ENCODE peak calls at places on chromosomes 1 and 21, in four cellular contexts. X is progenitor cell of endocrine pancreas, W is fibroblast of mammary gland, S is astrocyte. A is an unnamed sample.

GRCh38 chr1:36665478-36666080 is 182.9 kb upstream of the CSF3R start:
- DNase-seq in X (no peak), W (no peak), S (no peak), A (no peak)

GRCh38 chr1:14894811-14895524 is 258.6 kb upstream of the TMEM51 start:
- DNase-seq in X (no peak), W (no peak), S (no peak), A (no peak)

GRCh38 chr1:170196490-170196889 is 50.7 kb downstream of the NTMT2 start:
- DNase-seq in X (no peak), W (no peak), S (no peak), A (no peak)

GRCh38 chr1:152047607-152047953 is 10.8 kb upstream of the S100A11 start:
- DNase-seq in X (no peak), W (peak; percentile 91), S (peak; percentile 87), A (no peak)

GRCh38 chr1:203600782-203601513 is 25.7 kb upstream of the ATP2B4 start:
- DNase-seq in X (no peak), W (no peak), S (no peak), A (no peak)

GRCh38 chr1:77825356-77825709 is 45.9 kb downstream of the MIGA1 start:
- DNase-seq in X (no peak), W (peak; percentile 91), S (peak; percentile 75), A (no peak)

GRCh38 chr21:38273745-38274544 is 17.2 kb downstream of the KCNJ15 start:
- DNase-seq in X (no peak), W (no peak), S (no peak), A (no peak)

GRCh38 chr1:27634982-27635362 is at the start of gene FGR:
- DNase-seq in X (no peak), W (no peak), S (no peak), A (no peak)

GRCh38 chr1:74689800-74690696 is 16.5 kb upstream of the ERICH3 start:
- DNase-seq in X (peak; percentile 28), W (peak; percentile 67), S (no peak), A (peak; percentile 61)

GRCh38 chr1:240091614-240092300 is at the start of gene FMN2:
- DNase-seq in X (peak; percentile 16), W (no peak), S (peak; percentile 39), A (peak; percentile 61)

GRCh38 chr1:93029317-93029716 is 49.8 kb upstream of the MTF2 start:
- DNase-seq in X (no peak), W (no peak), S (no peak), A (no peak)

GRCh38 chr1:155255243-155256100 is at the start of gene ENTREP3:
- DNase-seq in X (peak; percentile 84), W (peak; percentile 70), S (peak; percentile 66), A (peak; percentile 86)

GRCh38 chr1:243730499-243731150 is 119.4 kb downstream of the AKT3 start:
- DNase-seq in X (no peak), W (no peak), S (no peak), A (no peak)

GRCh38 chr1:14115976-14116375 is 416.0 kb downstream of the PRDM2 start:
- DNase-seq in X (no peak), W (no peak), S (no peak), A (no peak)

GRCh38 chr1:24198766-24199165 is 11.7 kb upstream of the IFNLR1 start:
- DNase-seq in X (no peak), W (no peak), S (no peak), A (no peak)

GRCh38 chr1:220462756-220463155 is 65.2 kb upstream of the MARK1 start:
- DNase-seq in X (no peak), W (no peak), S (no peak), A (peak; percentile 42)
- TF ChIP-seq CTCF in X (peak; percentile 29), W (no peak), S (no peak), A (peak; percentile 42)

DNA sequence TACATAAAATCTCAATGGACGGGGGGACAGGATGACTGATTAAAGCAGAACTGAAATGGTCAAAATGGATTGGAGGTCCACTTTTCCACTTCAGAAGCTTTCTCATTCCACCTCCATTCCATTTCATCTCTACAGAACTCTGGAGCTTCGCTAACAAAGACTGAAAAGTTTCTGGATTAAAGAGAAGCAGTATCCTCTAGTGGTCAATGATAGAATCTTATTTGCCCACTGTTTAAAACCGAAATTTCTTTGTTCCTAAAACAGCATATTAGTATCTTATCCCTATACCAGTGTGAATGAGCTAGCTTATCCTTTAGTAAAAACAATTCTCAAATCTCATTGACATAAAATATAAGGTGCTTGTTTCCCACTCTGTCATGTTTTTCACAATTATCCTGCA is 890.6 kb downstream of the KCNT2 start:
- DNase-seq in X (no peak), W (peak; percentile 31), S (peak; percentile 11), A (no peak)
- TF ChIP-seq CTCF in X (peak; percentile 35), W (peak; percentile 50), S (peak; percentile 59), A (peak; percentile 66)

DNA sequence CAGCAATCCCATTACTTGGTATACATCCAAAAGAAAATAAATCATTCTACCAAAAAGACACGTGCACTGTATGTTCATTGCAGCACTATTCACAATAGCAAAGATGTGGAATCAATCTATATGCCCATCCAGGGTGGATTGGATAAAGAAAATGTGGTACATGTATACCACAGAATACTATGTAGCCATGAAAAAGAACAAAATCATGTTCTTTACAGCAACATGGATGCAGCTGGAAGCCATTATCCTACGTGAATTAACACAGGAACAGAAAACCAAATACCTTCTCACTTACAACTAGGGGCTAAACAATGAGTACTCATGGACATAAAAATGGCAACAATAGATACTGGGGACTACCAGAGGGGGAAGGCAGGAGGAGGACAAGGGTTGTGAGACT is 147.3 kb downstream of the TIAM1 start:
- DNase-seq in X (no peak), W (no peak), S (no peak), A (no peak)
- TF ChIP-seq CTCF in X (no peak), W (no peak), S (no peak), A (no peak)

GRCh38 chr1:199116488-199116887 is 477.6 kb downstream of the PTPRC start:
- DNase-seq in X (no peak), W (no peak), S (no peak), A (no peak)

GRCh38 chr1:199112365-199112764 is 473.5 kb downstream of the PTPRC start:
- DNase-seq in X (no peak), W (no peak), S (no peak), A (no peak)

GRCh38 chr1:199113265-199113869 is 474.5 kb downstream of the PTPRC start:
- DNase-seq in X (no peak), W (peak; percentile 80), S (peak; percentile 48), A (peak; percentile 38)
- TF ChIP-seq CTCF in X (peak; percentile 67), W (peak; percentile 97), S (peak; percentile 95), A (peak; percentile 73)

GRCh38 chr1:1511533-1512285 is at the start of gene ATAD3A:
- DNase-seq in X (peak; percentile 95), W (peak; percentile 97), S (peak; percentile 95), A (peak; percentile 97)

GRCh38 chr1:1507305-1507704 is 4.7 kb upstream of the ATAD3A start:
- DNase-seq in X (no peak), W (no peak), S (peak; percentile 23), A (no peak)

GRCh38 chr1:1510912-1511532 is 940 bp upstream of the ATAD3A start:
- DNase-seq in X (no peak), W (peak; percentile 19), S (peak; percentile 9), A (no peak)
- TF ChIP-seq CTCF in X (peak; percentile 19), W (no peak), S (no peak), A (peak; percentile 31)

DNA sequence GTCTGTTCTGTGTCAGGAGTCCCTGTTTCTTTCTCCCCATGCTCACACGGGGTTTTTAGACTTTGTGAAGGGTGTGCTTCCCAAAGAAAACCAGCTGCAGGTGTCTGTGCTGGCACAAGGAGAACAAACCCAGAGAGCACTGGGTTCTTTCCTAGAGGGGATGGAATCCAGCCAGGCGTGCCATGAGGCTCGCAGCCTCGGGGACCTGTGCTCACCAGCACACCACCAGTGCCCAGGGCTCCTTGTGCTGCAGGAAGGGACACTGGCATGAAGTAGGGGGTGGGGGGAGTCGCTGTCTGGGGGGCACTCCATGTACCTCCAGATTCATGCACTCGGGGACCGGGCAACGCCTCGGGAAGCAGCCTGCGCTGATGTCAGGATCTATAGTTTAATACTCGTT is 57.9 kb downstream of the AGPAT3 start:
- DNase-seq in X (no peak), W (no peak), S (no peak), A (no peak)
- TF ChIP-seq CTCF in X (no peak), W (no peak), S (no peak), A (no peak)

GRCh38 chr1:118928739-118929554 is 59.2 kb downstream of the TBX15 start:
- DNase-seq in X (peak; percentile 45), W (peak; percentile 61), S (peak; percentile 9), A (peak; percentile 44)
- TF ChIP-seq CTCF in X (peak; percentile 27), W (no peak), S (no peak), A (no peak)

GRCh38 chr1:197178998-197179397 is 32.5 kb upstream of the ASPM start:
- DNase-seq in X (no peak), W (peak; percentile 57), S (peak; percentile 68), A (no peak)
- TF ChIP-seq CTCF in X (no peak), W (peak; percentile 25), S (no peak), A (no peak)

GRCh38 chr1:70966018-70966638 is 81.5 kb downstream of the PTGER3 start:
- DNase-seq in X (no peak), W (peak; percentile 25), S (no peak), A (no peak)
- TF ChIP-seq CTCF in X (peak; percentile 59), W (peak; percentile 44), S (peak; percentile 34), A (peak; percentile 62)

GRCh38 chr21:39445339-39446269 is at the start of gene LCA5L:
- DNase-seq in X (peak; percentile 95), W (peak; percentile 84), S (peak; percentile 68), A (peak; percentile 91)
- TF ChIP-seq CTCF in X (peak; percentile 23), W (no peak), S (no peak), A (peak; percentile 18)